ENCODE peak calls at places on chromosomes 7 and 10, in six cellular contexts. V, H, E, B, I and J are unnamed samples.

GRCh38 chr10:35567951-35568350 is 37.2 kb upstream of the GJD4 start:
- DNase-seq in V (no peak), H (no peak), E (no peak), B (no peak), I (no peak), J (no peak)

GRCh38 chr7:156843157-156843556 is 49.8 kb downstream of the LMBR1 start:
- DNase-seq in V (no peak), H (no peak), E (no peak), B (no peak), I (no peak), J (no peak)

GRCh38 chr7:11474902-11475585 is 357.0 kb downstream of the THSD7A start:
- DNase-seq in V (peak; percentile 21), H (no peak), E (no peak), B (no peak), I (peak; percentile 44), J (no peak)

GRCh38 chr7:43621729-43622448 is 39.0 kb downstream of the STK17A start:
- DNase-seq in V (peak; percentile 11), H (no peak), E (no peak), B (no peak), I (no peak), J (no peak)

GRCh38 chr10:24519950-24520349 is 203.7 kb downstream of the ARHGAP21 start:
- DNase-seq in V (no peak), H (no peak), E (no peak), B (no peak), I (no peak), J (peak; percentile 64)

GRCh38 chr10:124242365-124242764 is 149.0 kb upstream of the CHST15 start:
- DNase-seq in V (no peak), H (no peak), E (no peak), B (peak; percentile 45), I (no peak), J (no peak)

GRCh38 chr10:49167629-49168540 is 20.3 kb downstream of the TMEM273 start:
- DNase-seq in V (no peak), H (no peak), E (no peak), B (no peak), I (no peak), J (no peak)

GRCh38 chr7:51471199-51472016 is 154.8 kb upstream of the COBL start:
- DNase-seq in V (no peak), H (no peak), E (no peak), B (no peak), I (peak; percentile 5), J (no peak)

GRCh38 chr7:158804335-158804734 is 25.0 kb downstream of the ESYT2 start:
- DNase-seq in V (no peak), H (no peak), E (no peak), B (no peak), I (no peak), J (no peak)

GRCh38 chr7:94170836-94171235 is 166.7 kb upstream of the BET1 start:
- DNase-seq in V (no peak), H (no peak), E (no peak), B (no peak), I (no peak), J (no peak)

GRCh38 chr7:157930441-157930840 is 593.6 kb downstream of the DNAJB6 start:
- DNase-seq in V (no peak), H (no peak), E (no peak), B (no peak), I (no peak), J (no peak)

GRCh38 chr7:155804897-155805825 is 7.1 kb downstream of the SHH start:
- DNase-seq in V (peak; percentile 69), H (peak; percentile 83), E (no peak), B (no peak), I (peak; percentile 45), J (peak; percentile 65)

GRCh38 chr7:14233026-14233897 is 243.8 kb upstream of the ETV1 start:
- DNase-seq in V (no peak), H (no peak), E (no peak), B (no peak), I (no peak), J (no peak)

GRCh38 chr7:48454750-48455192 is 283.5 kb downstream of the ABCA13 start:
- DNase-seq in V (no peak), H (no peak), E (no peak), B (no peak), I (no peak), J (no peak)

GRCh38 chr10:71766717-71767419 is 6.5 kb downstream of the VSIR start:
- DNase-seq in V (peak; percentile 54), H (peak; percentile 98), E (peak; percentile 75), B (peak; percentile 89), I (peak; percentile 29), J (peak; percentile 41)

GRCh38 chr10:11578802-11579255 is 32.6 kb downstream of the USP6NL start:
- DNase-seq in V (no peak), H (no peak), E (no peak), B (no peak), I (no peak), J (no peak)

GRCh38 chr10:21496285-21497176 is 29.0 kb downstream of the SKIDA1 start:
- DNase-seq in V (peak; percentile 63), H (peak; percentile 78), E (peak; percentile 51), B (peak; percentile 74), I (peak; percentile 62), J (peak; percentile 62)

GRCh38 chr7:85457911-85458310 is 271.1 kb upstream of the SEMA3D start:
- DNase-seq in V (no peak), H (no peak), E (no peak), B (no peak), I (no peak), J (no peak)

GRCh38 chr10:5464521-5464920 is 34.8 kb downstream of the CALML5 start:
- DNase-seq in V (no peak), H (no peak), E (no peak), B (no peak), I (no peak), J (no peak)

GRCh38 chr7:102974366-102975236 is 61.8 kb downstream of the LRRC17 start:
- DNase-seq in V (no peak), H (no peak), E (no peak), B (no peak), I (no peak), J (no peak)

GRCh38 chr7:132825222-132825621 is 249.0 kb upstream of the PLXNA4 start:
- DNase-seq in V (no peak), H (no peak), E (no peak), B (no peak), I (no peak), J (no peak)

DNA sequence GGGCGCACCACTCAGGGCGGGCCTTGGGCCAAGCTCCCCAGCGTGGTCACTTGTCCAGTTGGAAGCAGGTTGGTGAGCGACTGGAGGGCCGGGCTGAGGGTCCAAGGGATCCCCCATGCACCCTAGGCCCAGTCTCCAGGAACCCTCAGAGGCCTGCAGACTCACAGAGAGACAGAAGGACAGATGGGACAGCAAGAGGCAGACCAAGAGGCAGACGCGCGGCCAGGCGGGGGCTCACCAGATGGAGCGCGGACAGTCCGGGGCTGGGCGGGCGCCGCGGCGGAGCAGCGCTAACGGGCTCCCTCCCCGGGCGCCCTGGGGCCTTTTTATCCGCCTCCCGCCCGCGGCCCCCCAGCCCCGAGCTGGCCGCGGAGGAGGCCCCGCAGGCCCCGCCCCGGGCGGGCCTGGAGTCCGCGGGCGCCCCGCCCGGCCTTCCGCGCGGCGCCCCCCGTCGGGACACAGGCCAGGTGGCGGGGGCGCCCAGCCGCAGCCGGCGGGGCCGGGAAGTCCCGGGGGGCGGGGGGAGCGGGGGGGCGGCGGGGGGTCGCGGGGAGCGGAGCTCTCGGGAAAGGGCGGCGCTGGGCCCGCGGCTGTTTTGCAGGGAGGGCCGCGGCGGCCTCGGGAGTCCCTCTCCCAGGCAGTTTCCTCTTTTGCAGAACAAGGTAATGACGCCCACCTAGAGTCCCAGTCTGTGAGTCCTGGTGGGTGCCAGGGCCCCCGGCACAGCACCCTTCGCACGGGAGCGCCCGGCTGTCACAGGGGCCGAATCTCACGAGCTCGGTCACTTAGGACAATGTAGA is at the start of gene LOXL4:
- DNase-seq in V (no peak), H (peak; percentile 21), E (peak; percentile 65), B (peak; percentile 78), I (peak; percentile 85), J (no peak)
- TF ChIP-seq POLR2A in V (no peak), H (no peak), E (no peak), B (no peak), I (peak; percentile 60), J (no peak)

DNA sequence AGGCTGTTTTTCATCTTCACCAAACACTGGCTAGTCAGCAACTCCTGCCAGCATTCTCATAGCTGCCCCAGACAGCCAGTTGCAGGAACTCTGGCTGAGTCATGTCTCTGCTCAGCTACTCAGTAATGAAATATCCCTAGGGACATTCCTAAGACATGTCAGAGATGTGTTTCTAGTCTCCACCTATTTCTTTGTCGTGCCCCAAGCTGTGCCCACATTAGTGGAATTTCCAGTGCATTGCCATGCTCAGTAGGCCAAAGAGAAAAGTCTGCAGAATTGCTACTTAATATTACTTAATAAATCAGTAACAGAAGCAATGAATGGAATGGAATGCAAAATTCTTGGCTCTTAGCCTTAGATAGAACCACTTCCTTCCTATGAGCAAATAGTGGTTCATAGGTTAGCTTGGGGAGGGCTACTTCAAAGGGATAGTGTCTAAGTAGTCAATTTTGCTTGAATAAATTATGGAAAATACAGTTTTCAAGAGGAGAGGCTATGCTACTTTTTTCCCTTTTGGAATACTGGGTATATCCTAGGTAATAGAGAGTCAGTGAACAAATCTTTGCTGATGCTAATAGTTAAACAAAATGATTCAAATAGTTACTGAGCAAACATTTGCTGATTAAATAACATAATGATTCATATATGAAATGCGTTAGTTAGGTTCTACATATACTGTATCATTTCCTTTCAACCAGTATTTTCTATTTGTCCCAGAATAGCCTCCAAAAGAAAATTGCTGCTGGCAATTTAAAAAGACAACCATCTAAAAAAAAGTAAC is 23.6 kb upstream of the SEMA3C start:
- DNase-seq in V (peak; percentile 92), H (peak; percentile 99), E (peak; percentile 40), B (peak; percentile 83), I (peak; percentile 11), J (no peak)
- H3K4me3 ChIP-seq in V (no peak overlapping the region), H (no peak overlapping the region), E (no peak overlapping the region), B (no peak overlapping the region), I (no peak overlapping the region), J (no peak overlapping the region)

GRCh38 chr7:96591159-96591899 is 118.3 kb downstream of the SEM1 start:
- DNase-seq in V (no peak), H (no peak), E (no peak), B (no peak), I (no peak), J (no peak)

GRCh38 chr7:96596120-96596826 is 113.4 kb downstream of the SEM1 start:
- DNase-seq in V (peak; percentile 21), H (peak; percentile 2), E (peak; percentile 31), B (no peak), I (peak; percentile 27), J (no peak)

GRCh38 chr7:96589038-96589437 is 120.6 kb downstream of the SEM1 start:
- DNase-seq in V (no peak), H (no peak), E (no peak), B (no peak), I (no peak), J (no peak)

GRCh38 chr7:96591900-96592676 is 117.6 kb downstream of the SEM1 start:
- DNase-seq in V (no peak), H (no peak), E (no peak), B (no peak), I (no peak), J (no peak)
- TF ChIP-seq POLR2A in V (no peak), H (no peak), E (no peak), B (no peak), I (no peak), J (no peak)

DNA sequence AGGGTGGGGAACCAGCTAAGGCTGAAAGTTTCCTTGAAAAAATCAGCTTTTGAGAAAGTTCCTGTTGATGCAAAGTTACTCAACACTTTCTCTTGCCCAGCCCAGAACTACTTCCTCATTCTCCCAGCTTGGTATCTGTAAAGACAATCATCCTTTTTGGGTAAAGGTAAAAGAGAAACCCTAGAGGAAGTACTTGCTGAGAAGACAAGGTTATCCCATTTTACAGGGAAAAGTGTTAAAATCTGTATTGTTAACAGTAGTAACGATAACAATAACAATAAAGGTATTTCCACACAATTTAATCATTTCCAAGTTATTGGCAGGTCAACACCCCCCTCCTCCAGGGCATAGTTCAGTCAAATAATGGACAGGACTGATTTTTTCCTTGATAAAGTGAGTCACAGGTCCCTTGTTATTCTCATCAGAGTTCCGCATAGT is 2.4 kb downstream of the ALOX5 start:
- DNase-seq in V (no peak), H (no peak), E (no peak), B (no peak), I (no peak), J (no peak)
- H3K4me3 ChIP-seq in V (no peak overlapping the region), H (no peak overlapping the region), E (no peak overlapping the region), B (no peak overlapping the region), I (no peak overlapping the region), J (no peak overlapping the region)